ENCODE peak calls at places on chromosomes 2 and 18, in six cellular contexts. One of them, this sample, is unnamed.
A peak's percentile ranks its signal among the peaks of the same experiment; 100 is the strongest.

GRCh38 chr2:175366814-175367213 is 185.3 kb upstream of the ATP5MC3 start:
- DNase-seq in GM23338: peak; percentile 75
- DNase-seq in stomach: no peak
- DNase-seq in SK-N-SH: peak; percentile 49
- DNase-seq in prostate gland: peak; percentile 26
- DNase-seq in sigmoid colon: no peak
- DNase-seq in this sample: peak; percentile 86

GRCh38 chr2:39308778-39309177 is 65.0 kb upstream of the CDKL4 start:
- DNase-seq in prostate gland: no peak
- DNase-seq in SK-N-SH: no peak
- DNase-seq in sigmoid colon: no peak
- DNase-seq in GM23338: no peak
- DNase-seq in stomach: no peak
- DNase-seq in this sample: no peak

GRCh38 chr2:169260246-169260645 is 102.1 kb downstream of the LRP2 start:
- DNase-seq in sigmoid colon: no peak
- DNase-seq in prostate gland: no peak
- DNase-seq in GM23338: peak; percentile 72
- DNase-seq in SK-N-SH: no peak
- DNase-seq in stomach: no peak
- DNase-seq in this sample: no peak

GRCh38 chr2:44100351-44100750 is 68.3 kb upstream of the PPM1B start:
- DNase-seq in SK-N-SH: no peak
- DNase-seq in sigmoid colon: peak; percentile 77
- DNase-seq in GM23338: no peak
- DNase-seq in prostate gland: no peak
- DNase-seq in stomach: peak; percentile 38
- DNase-seq in this sample: no peak

GRCh38 chr18:48790869-48791635 is 159.7 kb downstream of the SMAD7 start:
- DNase-seq in sigmoid colon: peak; percentile 52
- DNase-seq in stomach: no peak
- DNase-seq in SK-N-SH: no peak
- DNase-seq in prostate gland: no peak
- DNase-seq in GM23338: no peak
- DNase-seq in this sample: no peak

GRCh38 chr2:221570321-221571107 is 1.6 kb downstream of the EPHA4 start:
- DNase-seq in SK-N-SH: peak; percentile 3
- DNase-seq in prostate gland: peak; percentile 9
- DNase-seq in sigmoid colon: no peak
- DNase-seq in stomach: no peak
- DNase-seq in GM23338: peak; percentile 43
- DNase-seq in this sample: no peak

GRCh38 chr2:120224735-120225548 is 1.7 kb upstream of the TMEM185B start:
- DNase-seq in sigmoid colon: no peak
- DNase-seq in SK-N-SH: no peak
- DNase-seq in stomach: no peak
- DNase-seq in prostate gland: no peak
- DNase-seq in GM23338: no peak
- DNase-seq in this sample: no peak

GRCh38 chr2:186348200-186348599 is 137.9 kb upstream of the ZC3H15 start:
- DNase-seq in stomach: no peak
- DNase-seq in prostate gland: no peak
- DNase-seq in SK-N-SH: no peak
- DNase-seq in GM23338: no peak
- DNase-seq in sigmoid colon: no peak
- DNase-seq in this sample: no peak

GRCh38 chr18:23992119-23992940 is 22.2 kb upstream of the TTC39C start:
- DNase-seq in SK-N-SH: peak; percentile 50
- DNase-seq in prostate gland: peak; percentile 51
- DNase-seq in stomach: peak; percentile 83
- DNase-seq in GM23338: no peak
- DNase-seq in sigmoid colon: no peak
- DNase-seq in this sample: no peak

GRCh38 chr2:79512442-79513401 is at the start of gene CTNNA2:
- DNase-seq in GM23338: peak; percentile 92
- DNase-seq in SK-N-SH: peak; percentile 97
- DNase-seq in stomach: peak; percentile 50
- DNase-seq in prostate gland: no peak
- DNase-seq in sigmoid colon: no peak
- DNase-seq in this sample: no peak

GRCh38 chr2:177584293-177584692 is 191.7 kb downstream of the AGPS start:
- DNase-seq in SK-N-SH: no peak
- DNase-seq in sigmoid colon: no peak
- DNase-seq in prostate gland: no peak
- DNase-seq in GM23338: no peak
- DNase-seq in stomach: no peak
- DNase-seq in this sample: no peak

GRCh38 chr2:36479406-36479805 is 118.6 kb downstream of the FEZ2 start:
- DNase-seq in GM23338: no peak
- DNase-seq in stomach: no peak
- DNase-seq in SK-N-SH: no peak
- DNase-seq in sigmoid colon: no peak
- DNase-seq in prostate gland: no peak
- DNase-seq in this sample: no peak

GRCh38 chr2:83331810-83332209 is 1127.3 kb downstream of the SUCLG1 start:
- DNase-seq in SK-N-SH: no peak
- DNase-seq in GM23338: no peak
- DNase-seq in sigmoid colon: no peak
- DNase-seq in stomach: no peak
- DNase-seq in prostate gland: no peak
- DNase-seq in this sample: no peak

DNA sequence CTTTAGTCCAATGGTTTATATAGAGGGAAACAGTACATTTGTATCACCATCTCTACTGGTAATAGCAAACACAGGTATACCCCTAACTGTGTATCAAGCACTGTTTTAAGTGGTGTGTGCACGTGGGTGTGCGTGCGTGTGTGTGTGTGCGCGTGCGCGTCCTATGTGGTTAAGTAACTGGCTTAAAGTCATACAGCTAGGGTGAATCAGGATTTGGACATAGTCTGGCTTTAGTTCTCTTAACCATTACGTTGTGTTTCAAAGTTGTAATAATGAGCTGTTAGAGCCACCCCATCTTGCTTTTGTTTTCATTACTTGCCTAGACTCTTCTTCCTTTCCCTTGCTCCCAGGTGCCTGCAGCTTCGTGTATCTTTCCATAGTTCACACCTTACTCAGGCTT is 2.1 kb downstream of the HADHB start:
- DNase-seq in prostate gland: no peak
- DNase-seq in sigmoid colon: no peak
- DNase-seq in stomach: no peak
- DNase-seq in GM23338: no peak
- DNase-seq in SK-N-SH: no peak
- DNase-seq in this sample: no peak
- TF ChIP-seq POLR2AphosphoS5 in prostate gland: no peak
- TF ChIP-seq POLR2AphosphoS5 in sigmoid colon: no peak
- TF ChIP-seq POLR2AphosphoS5 in stomach: no peak
- TF ChIP-seq POLR2AphosphoS5 in GM23338: no peak
- TF ChIP-seq POLR2AphosphoS5 in SK-N-SH: no peak
- TF ChIP-seq POLR2AphosphoS5 in this sample: no peak

DNA sequence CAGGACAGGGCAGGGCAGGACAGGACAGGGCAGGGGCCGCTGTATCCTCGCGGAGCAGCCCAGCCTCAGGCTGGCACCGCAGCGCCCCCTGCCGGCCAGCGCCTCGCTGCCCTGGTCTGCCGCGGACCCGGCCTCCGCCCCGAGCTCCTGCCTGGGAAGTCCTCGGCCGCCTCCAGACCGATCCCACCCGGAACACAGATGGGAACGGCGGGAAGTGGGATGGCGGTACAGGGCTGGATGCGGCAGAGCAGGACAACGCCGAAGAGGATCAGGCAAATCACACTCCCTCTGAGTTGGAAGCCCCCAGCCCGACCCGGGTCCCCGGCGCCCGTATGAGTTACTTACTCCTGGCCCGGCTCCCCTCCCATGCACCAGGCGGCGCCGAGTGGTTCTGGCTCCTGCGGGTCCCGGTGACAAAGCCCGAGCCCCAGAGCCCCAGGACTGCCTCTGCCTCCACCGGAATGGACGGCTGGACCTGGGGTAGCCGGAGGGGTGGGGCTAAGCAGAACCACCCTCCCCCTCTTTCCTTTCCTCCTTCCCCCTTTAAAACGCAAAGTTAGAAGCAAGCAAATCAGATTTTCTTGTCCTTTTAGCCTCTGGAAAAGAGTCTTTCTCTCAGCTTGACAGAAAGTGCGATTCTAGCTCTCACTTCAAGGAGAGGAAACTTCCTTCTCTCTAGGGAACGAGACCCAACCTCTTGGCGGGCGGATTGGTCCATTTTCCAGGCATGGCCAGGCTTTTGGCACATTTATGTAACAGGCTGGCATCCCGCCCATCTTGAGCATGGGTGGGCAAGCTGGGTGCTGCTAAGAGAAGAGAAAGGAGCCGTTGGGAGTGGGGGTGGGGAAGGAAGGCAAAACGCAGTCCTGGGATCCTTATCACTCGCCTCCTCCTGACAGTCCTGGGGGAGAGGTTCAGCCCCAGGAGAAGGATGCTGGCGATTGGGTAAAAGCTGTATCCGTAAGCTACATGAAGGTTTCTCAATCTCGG is at the start of gene TP53I3:
- DNase-seq in SK-N-SH: peak; percentile 97
- DNase-seq in stomach: peak; percentile 92
- DNase-seq in sigmoid colon: peak; percentile 94
- DNase-seq in prostate gland: peak; percentile 84
- DNase-seq in GM23338: peak; percentile 96
- DNase-seq in this sample: no peak
- TF ChIP-seq POLR2AphosphoS5 in SK-N-SH: peak; percentile 96
- TF ChIP-seq POLR2AphosphoS5 in stomach: peak; percentile 77
- TF ChIP-seq POLR2AphosphoS5 in sigmoid colon: peak; percentile 76
- TF ChIP-seq POLR2AphosphoS5 in prostate gland: peak; percentile 37
- TF ChIP-seq POLR2AphosphoS5 in GM23338: peak; percentile 75
- TF ChIP-seq POLR2AphosphoS5 in this sample: peak; percentile 15

GRCh38 chr2:231716641-231717280 is 8.4 kb downstream of the PTMA start:
- DNase-seq in prostate gland: no peak
- DNase-seq in stomach: no peak
- DNase-seq in SK-N-SH: no peak
- DNase-seq in sigmoid colon: peak; percentile 53
- DNase-seq in GM23338: no peak
- DNase-seq in this sample: no peak

GRCh38 chr2:231713738-231714638 is 5.7 kb downstream of the PTMA start:
- DNase-seq in GM23338: peak; percentile 96
- DNase-seq in SK-N-SH: peak; percentile 88
- DNase-seq in sigmoid colon: peak; percentile 96
- DNase-seq in prostate gland: peak; percentile 86
- DNase-seq in stomach: peak; percentile 94
- DNase-seq in this sample: peak; percentile 58

GRCh38 chr2:231715499-231715837 is 7.1 kb downstream of the PTMA start:
- DNase-seq in SK-N-SH: no peak
- DNase-seq in sigmoid colon: no peak
- DNase-seq in prostate gland: no peak
- DNase-seq in stomach: no peak
- DNase-seq in GM23338: no peak
- DNase-seq in this sample: no peak

GRCh38 chr2:231715988-231716616 is 7.8 kb downstream of the PTMA start:
- DNase-seq in sigmoid colon: no peak
- DNase-seq in stomach: no peak
- DNase-seq in prostate gland: no peak
- DNase-seq in GM23338: no peak
- DNase-seq in SK-N-SH: no peak
- DNase-seq in this sample: no peak

GRCh38 chr2:231714639-231715498 is 6.5 kb downstream of the PTMA start:
- DNase-seq in GM23338: peak; percentile 99
- DNase-seq in prostate gland: peak; percentile 57
- DNase-seq in SK-N-SH: peak; percentile 76
- DNase-seq in sigmoid colon: peak; percentile 87
- DNase-seq in stomach: peak; percentile 80
- DNase-seq in this sample: peak; percentile 35
- TF ChIP-seq POLR2AphosphoS5 in GM23338: no peak
- TF ChIP-seq POLR2AphosphoS5 in prostate gland: no peak
- TF ChIP-seq POLR2AphosphoS5 in SK-N-SH: no peak
- TF ChIP-seq POLR2AphosphoS5 in sigmoid colon: no peak
- TF ChIP-seq POLR2AphosphoS5 in stomach: no peak
- TF ChIP-seq POLR2AphosphoS5 in this sample: no peak

DNA sequence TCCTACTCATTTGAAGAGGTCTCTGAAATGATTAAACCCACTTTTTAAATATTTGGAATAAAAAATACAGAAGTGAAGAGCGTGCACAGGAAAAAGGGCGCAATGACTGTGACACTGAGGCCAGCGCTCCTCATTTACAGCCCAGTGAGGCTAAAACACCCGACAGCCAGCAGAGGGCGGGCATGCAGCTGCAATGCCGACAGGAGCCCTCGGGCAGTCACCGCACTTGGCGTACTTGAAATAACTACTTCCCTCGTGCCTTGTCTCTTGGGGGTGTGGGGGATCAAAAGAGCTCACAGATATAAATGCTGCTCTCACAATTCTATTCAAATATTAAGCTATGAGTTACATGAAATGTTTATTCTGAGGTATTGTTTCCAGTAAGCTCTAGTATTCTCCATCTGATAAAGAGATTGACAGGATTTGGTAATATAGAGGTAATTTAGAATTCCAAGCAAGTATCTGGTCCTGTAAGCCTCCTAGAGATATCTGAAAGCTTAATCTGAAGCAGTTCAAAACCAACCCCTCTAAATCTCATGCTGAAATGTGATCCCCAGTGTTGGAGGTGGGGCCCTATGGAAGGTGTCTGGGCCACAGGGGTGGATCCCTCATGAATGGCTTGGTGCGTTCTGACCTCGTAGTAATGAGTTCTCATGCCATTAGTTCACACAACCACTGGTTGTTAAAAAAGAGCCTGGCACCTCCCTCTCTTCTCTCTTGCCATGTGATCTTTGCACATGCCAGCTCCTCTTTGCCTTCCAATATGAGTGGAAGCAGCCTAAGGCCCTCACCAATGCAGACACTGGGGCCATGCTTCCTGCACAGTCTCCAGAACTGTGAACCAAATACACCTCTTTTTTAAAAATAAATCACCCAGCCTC is 93.6 kb downstream of the ZAP70 start:
- DNase-seq in stomach: peak; percentile 86
- DNase-seq in sigmoid colon: peak; percentile 89
- DNase-seq in prostate gland: peak; percentile 80
- DNase-seq in GM23338: peak; percentile 88
- DNase-seq in SK-N-SH: peak; percentile 74
- DNase-seq in this sample: peak; percentile 66
- TF ChIP-seq POLR2AphosphoS5 in stomach: no peak
- TF ChIP-seq POLR2AphosphoS5 in sigmoid colon: no peak
- TF ChIP-seq POLR2AphosphoS5 in prostate gland: peak; percentile 24
- TF ChIP-seq POLR2AphosphoS5 in GM23338: no peak
- TF ChIP-seq POLR2AphosphoS5 in SK-N-SH: no peak
- TF ChIP-seq POLR2AphosphoS5 in this sample: no peak

GRCh38 chr2:49043405-49043982 is 110.8 kb downstream of the FSHR start:
- DNase-seq in sigmoid colon: no peak
- DNase-seq in stomach: no peak
- DNase-seq in prostate gland: no peak
- DNase-seq in SK-N-SH: no peak
- DNase-seq in GM23338: no peak
- DNase-seq in this sample: no peak
- TF ChIP-seq POLR2AphosphoS5 in sigmoid colon: no peak
- TF ChIP-seq POLR2AphosphoS5 in stomach: no peak
- TF ChIP-seq POLR2AphosphoS5 in prostate gland: no peak
- TF ChIP-seq POLR2AphosphoS5 in SK-N-SH: no peak
- TF ChIP-seq POLR2AphosphoS5 in GM23338: no peak
- TF ChIP-seq POLR2AphosphoS5 in this sample: no peak

This sample was measured in SK-N-MC.